ENCODE peak calls at places on chromosomes 13 and 19, in five cellular contexts. C is heart right ventricle; Z is stimulated activated CD4-positive, alpha-beta T cell treated with anti-CD3 and anti-CD28 coated beads, Interleukin-1b, Interleukin-23, amount 100 ng/mL, for 1 hour; B is HFFc6; D is activated T-cell treated with anti-CD3 and anti-CD28 coated beads, Interleukin-2, amount 50 U/mL, for 72 hours. S is an unnamed sample.

GRCh38 chr19:29266001-29266400 is 53.0 kb upstream of the UQCRFS1 start:
- DNase-seq in B (no peak), Z (no peak), D (no peak), C (no peak), S (no peak)

GRCh38 chr19:44738603-44739585 is 9.6 kb upstream of the BCL3 start:
- DNase-seq in C (no peak), D (no peak), B (no peak), Z (no peak), S (no peak)

GRCh38 chr13:113842336-113843062 is 21.4 kb downstream of the GAS6 start:
- DNase-seq in C (no peak), D (no peak), Z (no peak), B (no peak), S (no peak)

GRCh38 chr13:27635256-27635655 is 13.6 kb downstream of the POLR1D start:
- DNase-seq in C (no peak), Z (no peak), B (no peak), D (no peak), S (no peak)

GRCh38 chr13:63198076-63198475 is 1782.4 kb upstream of the PCDH20 start:
- DNase-seq in Z (no peak), B (no peak), C (no peak), D (no peak), S (no peak)

GRCh38 chr13:79557666-79558065 is 76.7 kb downstream of the NDFIP2 start:
- DNase-seq in D (no peak), Z (no peak), B (no peak), C (no peak), S (no peak)

GRCh38 chr13:30618186-30618937 is 642 bp downstream of the USPL1 start:
- DNase-seq in C (peak), Z (no peak), B (no peak), D (no peak), S (peak)

GRCh38 chr19:5138606-5139594 is 170.0 kb downstream of the KDM4B start:
- DNase-seq in D (peak), Z (no peak), B (no peak), C (peak), S (peak)

GRCh38 chr19:46863818-46864629 is 3.2 kb downstream of the ARHGAP35 start:
- DNase-seq in C (no peak), Z (no peak), D (no peak), B (peak), S (no peak)

GRCh38 chr13:53189162-53189561 is 160.5 kb downstream of the OLFM4 start:
- DNase-seq in Z (no peak), C (no peak), D (no peak), B (no peak), S (no peak)

GRCh38 chr13:79469608-79470007 is 11.3 kb upstream of the NDFIP2 start:
- DNase-seq in C (no peak), D (no peak), Z (no peak), B (no peak), S (no peak)

GRCh38 chr19:41555752-41556151 is 20.2 kb upstream of the CEACAM21 start:
- DNase-seq in C (no peak), B (no peak), Z (no peak), D (no peak), S (no peak)

GRCh38 chr19:58409010-58409790 is 751 bp downstream of the ZNF584 start:
- DNase-seq in B (no peak), D (peak), C (no peak), Z (no peak), S (no peak)

GRCh38 chr13:43804461-43805070 is 17.8 kb upstream of the ENOX1 start:
- DNase-seq in Z (no peak), C (peak), D (peak), B (peak), S (peak)

GRCh38 chr19:6521718-6522646 is 8.8 kb upstream of the TNFSF9 start:
- DNase-seq in D (peak), B (no peak), C (no peak), Z (no peak), S (peak)

GRCh38 chr13:30401347-30401746 is 20.9 kb upstream of the UBE2L5 start:
- DNase-seq in B (no peak), C (no peak), Z (no peak), D (no peak), S (no peak)

GRCh38 chr19:38004505-38005223 is 97.7 kb downstream of the SIPA1L3 start:
- DNase-seq in Z (no peak), B (peak), C (peak), D (peak), S (peak)

GRCh38 chr19:18972301-18972831 is 31.3 kb upstream of the HOMER3 start:
- DNase-seq in D (no peak), B (no peak), Z (no peak), C (no peak), S (no peak)

GRCh38 chr13:81907973-81908372 is 1567.0 kb upstream of the SPRY2 start:
- DNase-seq in Z (no peak), D (no peak), C (no peak), B (no peak), S (no peak)

S was measured in naive B cell.